ENCODE peak calls at places on chromosomes 5 and 9, in eight cellular contexts. Y is PC-3, R is neural progenitor cell, V is GM23248, H is endodermal cell, I is Karpas-422, N is neuronal stem cell, B is mammary epithelial cell. W is an unnamed sample.

GRCh38 chr5:149407331-149408251 is 28.5 kb upstream of the IL17B start:
- DNase-seq in Y (no peak), R (no peak), V (peak), H (no peak), I (no peak), N (no peak), B (no peak), W (peak)

GRCh38 chr5:151667083-151667482 is 19.6 kb downstream of the SPARC start:
- DNase-seq in Y (no peak), R (no peak), V (no peak), H (no peak), I (no peak), N (no peak), B (no peak), W (no peak)

GRCh38 chr5:14168139-14168792 is 25.1 kb downstream of the TRIO start:
- DNase-seq in Y (peak), R (no peak), V (peak), H (no peak), I (no peak), N (no peak), B (peak), W (no peak)

GRCh38 chr9:8186553-8186952 is 387.0 kb upstream of the DMAC1 start:
- DNase-seq in Y (no peak), R (no peak), V (no peak), H (no peak), I (no peak), N (no peak), B (no peak), W (no peak)

GRCh38 chr5:53481887-53482716 is 1.7 kb downstream of the FST start:
- DNase-seq in Y (no peak), R (peak), V (peak), H (peak), I (peak), N (peak), B (peak), W (peak)

GRCh38 chr5:124825250-124825982 is 79.0 kb upstream of the ZNF608 start:
- DNase-seq in Y (no peak), R (no peak), V (no peak), H (no peak), I (peak), N (no peak), B (no peak), W (no peak)

GRCh38 chr5:54959673-54960418 is 25.5 kb downstream of the ESM1 start:
- DNase-seq in Y (peak), R (peak), V (peak), H (peak), I (peak), N (no peak), B (no peak), W (peak)

GRCh38 chr9:17318821-17319320 is 184.0 kb downstream of the CNTLN start:
- DNase-seq in Y (no peak), R (no peak), V (peak), H (no peak), I (no peak), N (no peak), B (peak), W (peak)

GRCh38 chr5:180047667-180048066 is 23.9 kb downstream of the RNF130 start:
- DNase-seq in Y (no peak), R (no peak), V (no peak), H (no peak), I (no peak), N (no peak), B (no peak), W (no peak)

GRCh38 chr9:133672503-133673259 is 36.5 kb downstream of the DBH start:
- DNase-seq in Y (no peak), R (no peak), V (no peak), H (no peak), I (no peak), N (no peak), B (no peak), W (no peak)

GRCh38 chr9:81318571-81318970 is 370.8 kb downstream of the TLE1 start:
- DNase-seq in Y (peak), R (no peak), V (peak), H (no peak), I (no peak), N (no peak), B (peak), W (peak)

GRCh38 chr5:43020294-43020711 is 19.8 kb downstream of the ANXA2R start:
- DNase-seq in Y (no peak), R (peak), V (no peak), H (peak), I (no peak), N (no peak), B (no peak), W (peak)

GRCh38 chr9:36148652-36149051 is 12.1 kb downstream of the GLIPR2 start:
- DNase-seq in Y (peak), R (no peak), V (peak), H (no peak), I (no peak), N (no peak), B (peak), W (peak)

GRCh38 chr5:16673241-16673998 is 56.6 kb upstream of the RETREG1 start:
- DNase-seq in Y (no peak), R (no peak), V (no peak), H (no peak), I (no peak), N (no peak), B (no peak), W (no peak)

GRCh38 chr5:134227259-134227658 is 1.4 kb upstream of the PPP2CA start:
- DNase-seq in Y (no peak), R (peak), V (peak), H (peak), I (no peak), N (no peak), B (peak), W (peak)

GRCh38 chr5:138686668-138687067 is 66.6 kb upstream of the CTNNA1 start:
- DNase-seq in Y (no peak), R (no peak), V (no peak), H (no peak), I (no peak), N (no peak), B (peak), W (no peak)

GRCh38 chr5:143713331-143714032 is 98.5 kb upstream of the HMHB1 start:
- DNase-seq in Y (no peak), R (no peak), V (peak), H (no peak), I (no peak), N (no peak), B (no peak), W (peak)

GRCh38 chr9:131728961-131729360 is 10.9 kb downstream of the RAPGEF1 start:
- DNase-seq in Y (no peak), R (no peak), V (no peak), H (no peak), I (peak), N (no peak), B (no peak), W (no peak)

GRCh38 chr9:129702563-129702962 is 37.1 kb downstream of the PRRX2 start:
- DNase-seq in Y (peak), R (no peak), V (peak), H (no peak), I (no peak), N (no peak), B (peak), W (peak)

GRCh38 chr5:170126061-170126460 is 20.4 kb downstream of the FOXI1 start:
- DNase-seq in Y (no peak), R (no peak), V (no peak), H (no peak), I (no peak), N (no peak), B (no peak), W (no peak)

GRCh38 chr9:15982182-15982581 is 429.3 kb downstream of the CCDC171 start:
- DNase-seq in Y (no peak), R (no peak), V (no peak), H (no peak), I (no peak), N (no peak), B (no peak), W (no peak)

GRCh38 chr5:26700759-26701384 is 337.5 kb downstream of the CDH9 start:
- DNase-seq in Y (peak), R (peak), V (peak), H (peak), I (peak), N (peak), B (peak), W (peak)

GRCh38 chr5:147303976-147304375 is 69.2 kb downstream of the STK32A start:
- DNase-seq in Y (peak), R (no peak), V (peak), H (no peak), I (no peak), N (no peak), B (peak), W (peak)

GRCh38 chr9:2072752-2073405 is 57.7 kb downstream of the SMARCA2 start:
- DNase-seq in Y (no peak), R (no peak), V (no peak), H (no peak), I (no peak), N (no peak), B (no peak), W (no peak)

GRCh38 chr5:81759632-81760005 is 8.7 kb upstream of the SSBP2 start:
- DNase-seq in Y (no peak), R (no peak), V (no peak), H (no peak), I (no peak), N (no peak), B (no peak), W (no peak)

GRCh38 chr5:9196403-9197224 is 349.3 kb downstream of the SEMA5A start:
- DNase-seq in Y (peak), R (peak), V (peak), H (peak), I (no peak), N (peak), B (peak), W (peak)

GRCh38 chr9:120221844-120222243 is 358.1 kb downstream of the CDK5RAP2 start:
- DNase-seq in Y (no peak), R (no peak), V (no peak), H (peak), I (no peak), N (no peak), B (no peak), W (no peak)

GRCh38 chr5:56607551-56607950 is 207.8 kb upstream of the MAP3K1 start:
- DNase-seq in Y (no peak), R (no peak), V (peak), H (peak), I (no peak), N (no peak), B (peak), W (peak)

GRCh38 chr5:102759289-102759688 is 4.2 kb downstream of the PAM start:
- DNase-seq in Y (no peak), R (no peak), V (no peak), H (no peak), I (no peak), N (no peak), B (no peak), W (no peak)

GRCh38 chr5:74016373-74016772 is 390.4 kb downstream of the ARHGEF28 start:
- DNase-seq in Y (no peak), R (no peak), V (no peak), H (peak), I (peak), N (no peak), B (no peak), W (no peak)

GRCh38 chr9:133005221-133005760 is 25.5 kb upstream of the GTF3C5 start:
- DNase-seq in Y (no peak), R (no peak), V (no peak), H (peak), I (no peak), N (no peak), B (no peak), W (no peak)

GRCh38 chr5:80941496-80941895 is 18.7 kb upstream of the RASGRF2 start:
- DNase-seq in Y (peak), R (no peak), V (no peak), H (no peak), I (no peak), N (no peak), B (peak), W (no peak)

GRCh38 chr9:129487658-129488483 is 133.0 kb downstream of the C9orf50 start:
- DNase-seq in Y (no peak), R (peak), V (peak), H (peak), I (no peak), N (no peak), B (peak), W (peak)

GRCh38 chr5:129400395-129400983 is 59.6 kb upstream of the ADAMTS19 start:
- DNase-seq in Y (peak), R (no peak), V (peak), H (no peak), I (peak), N (no peak), B (no peak), W (peak)

GRCh38 chr5:65142007-65142406 is 339.7 kb downstream of the ADAMTS6 start:
- DNase-seq in Y (no peak), R (no peak), V (no peak), H (no peak), I (no peak), N (no peak), B (no peak), W (no peak)

GRCh38 chr9:19720374-19720773 is 68.5 kb downstream of the SLC24A2 start:
- DNase-seq in Y (peak), R (peak), V (peak), H (peak), I (peak), N (peak), B (peak), W (peak)

GRCh38 chr5:138492552-138493045 is 27.3 kb downstream of the EGR1 start:
- DNase-seq in Y (no peak), R (no peak), V (no peak), H (peak), I (no peak), N (no peak), B (no peak), W (no peak)

GRCh38 chr5:107726896-107727295 is 56.2 kb upstream of the EFNA5 start:
- DNase-seq in Y (no peak), R (no peak), V (no peak), H (no peak), I (no peak), N (no peak), B (no peak), W (no peak)

GRCh38 chr9:135021393-135021789 is 66.1 kb upstream of the OLFM1 start:
- DNase-seq in Y (no peak), R (no peak), V (no peak), H (no peak), I (no peak), N (no peak), B (no peak), W (no peak)
- H3K4me3 ChIP-seq in Y (no peak), R (no peak), V (no peak), H (no peak), I (no peak), N (no peak), B (no peak), W (no peak)

GRCh38 chr9:113464672-113465271 is 1.2 kb downstream of the RGS3 start:
- DNase-seq in Y (no peak), R (no peak), V (no peak), H (peak), I (no peak), N (no peak), B (no peak), W (no peak)
- H3K9ac ChIP-seq in Y (peak), R (no peak), V (no peak), H (no peak), I (no peak), N (no peak), B (no peak), W (no peak)

DNA sequence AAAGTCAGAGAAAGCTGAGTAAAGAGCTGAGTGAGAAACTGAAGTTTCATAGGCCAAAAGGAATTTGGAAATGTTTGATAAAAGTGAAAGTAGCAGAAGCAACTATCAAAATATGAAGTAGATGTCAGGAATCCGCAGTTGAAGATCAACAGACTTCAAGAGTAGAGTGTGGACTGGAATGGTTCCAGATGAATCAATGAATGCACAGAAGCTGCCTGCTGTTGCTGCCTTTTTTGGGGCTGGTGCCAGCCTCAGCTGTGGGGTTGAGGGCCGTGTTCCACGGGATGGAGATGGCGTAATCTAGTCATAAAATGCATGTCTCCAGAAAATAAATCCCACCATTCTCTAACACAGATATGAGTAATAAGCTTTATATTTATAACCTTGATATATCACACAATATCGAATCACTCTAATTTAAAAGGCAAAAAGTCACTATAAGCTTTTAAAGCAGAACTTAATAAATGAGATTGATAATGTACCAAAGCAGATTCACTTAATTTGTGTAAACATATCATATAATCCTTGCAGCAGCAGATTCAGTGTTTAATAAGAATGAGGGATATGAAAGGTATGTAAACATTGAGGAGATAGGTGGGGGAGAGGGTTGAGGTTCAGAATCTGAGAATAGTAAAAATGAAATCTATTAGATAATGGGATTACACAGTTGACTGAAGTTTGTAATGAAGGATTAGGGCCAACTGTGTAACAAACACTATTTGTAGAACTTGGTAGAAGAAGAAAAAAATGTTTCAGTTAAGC is 652.3 kb upstream of the FTMT start:
- DNase-seq in Y (peak), R (no peak), V (peak), H (no peak), I (no peak), N (no peak), B (no peak), W (peak)
- H3K4me3 ChIP-seq in Y (no peak), R (no peak), V (peak), H (no peak), I (no peak), N (no peak), B (no peak), W (peak)

GRCh38 chr5:11476866-11477265 is 427.4 kb downstream of the CTNND2 start:
- DNase-seq in Y (no peak), R (no peak), V (no peak), H (no peak), I (no peak), N (no peak), B (no peak), W (no peak)
- H3K9ac ChIP-seq in Y (no peak), R (no peak), V (no peak), H (no peak), I (no peak), N (no peak), B (no peak), W (no peak)

GRCh38 chr5:33438996-33439395 is 1.8 kb upstream of the TARS1 start:
- DNase-seq in Y (no peak), R (no peak), V (no peak), H (no peak), I (no peak), N (no peak), B (no peak), W (no peak)
- H3K4me3 ChIP-seq in Y (peak), R (peak), V (peak), H (peak), I (no peak), N (peak), B (peak), W (peak)

W was measured in adipocyte.